ENCODE peak calls at places on chromosomes 13 and 19, in seven cellular contexts. One of them, this sample, is unnamed.

GRCh38 chr19:9936151-9937000 is at the start of gene OLFM2:
- DNase-seq in K562: peak; percentile 83
- DNase-seq in H1: peak; percentile 84
- DNase-seq in SK-N-SH: peak; percentile 93
- DNase-seq in HCT116: no peak
- DNase-seq in HepG2: no peak
- DNase-seq in GM12878: no peak
- DNase-seq in this sample: no peak

GRCh38 chr19:20165971-20166592 is 932 bp upstream of the ZNF486 start:
- DNase-seq in K562: no peak
- DNase-seq in H1: no peak
- DNase-seq in SK-N-SH: no peak
- DNase-seq in HCT116: no peak
- DNase-seq in HepG2: peak; percentile 40
- DNase-seq in GM12878: no peak
- DNase-seq in this sample: no peak

GRCh38 chr13:50678464-50679162 is 164.9 kb downstream of the DLEU7 start:
- DNase-seq in K562: no peak
- DNase-seq in H1: no peak
- DNase-seq in SK-N-SH: no peak
- DNase-seq in HCT116: peak; percentile 36
- DNase-seq in HepG2: no peak
- DNase-seq in GM12878: no peak
- DNase-seq in this sample: no peak

GRCh38 chr13:91406619-91407018 is 8.2 kb downstream of the GPC5 start:
- DNase-seq in K562: peak; percentile 83
- DNase-seq in H1: peak; percentile 63
- DNase-seq in SK-N-SH: peak; percentile 21
- DNase-seq in HCT116: peak; percentile 45
- DNase-seq in HepG2: peak; percentile 79
- DNase-seq in GM12878: no peak
- DNase-seq in this sample: peak; percentile 31

GRCh38 chr13:41148421-41149283 is 16.1 kb upstream of the KBTBD6 start:
- DNase-seq in K562: no peak
- DNase-seq in H1: no peak
- DNase-seq in SK-N-SH: no peak
- DNase-seq in HCT116: no peak
- DNase-seq in HepG2: no peak
- DNase-seq in GM12878: no peak
- DNase-seq in this sample: no peak

GRCh38 chr13:95535243-95535642 is 17.3 kb upstream of the CLDN10 start:
- DNase-seq in K562: no peak
- DNase-seq in H1: no peak
- DNase-seq in SK-N-SH: no peak
- DNase-seq in HCT116: peak; percentile 77
- DNase-seq in HepG2: peak; percentile 84
- DNase-seq in GM12878: no peak
- DNase-seq in this sample: no peak

GRCh38 chr13:102280366-102280765 is 121.5 kb downstream of the FGF14 start:
- DNase-seq in K562: no peak
- DNase-seq in H1: no peak
- DNase-seq in SK-N-SH: no peak
- DNase-seq in HCT116: no peak
- DNase-seq in HepG2: no peak
- DNase-seq in GM12878: no peak
- DNase-seq in this sample: no peak

GRCh38 chr13:66264976-66265375 is 965.2 kb downstream of the PCDH9 start:
- DNase-seq in K562: no peak
- DNase-seq in H1: no peak
- DNase-seq in SK-N-SH: no peak
- DNase-seq in HCT116: no peak
- DNase-seq in HepG2: no peak
- DNase-seq in GM12878: no peak
- DNase-seq in this sample: no peak

GRCh38 chr13:25171517-25172302 is at the start of gene AMER2:
- DNase-seq in K562: no peak
- DNase-seq in H1: peak; percentile 64
- DNase-seq in SK-N-SH: peak; percentile 75
- DNase-seq in HCT116: no peak
- DNase-seq in HepG2: no peak
- DNase-seq in GM12878: no peak
- DNase-seq in this sample: no peak

GRCh38 chr13:50129923-50130685 is 114.9 kb downstream of the KCNRG start:
- DNase-seq in K562: no peak
- DNase-seq in H1: peak; percentile 77
- DNase-seq in SK-N-SH: peak; percentile 77
- DNase-seq in HCT116: no peak
- DNase-seq in HepG2: no peak
- DNase-seq in GM12878: no peak
- DNase-seq in this sample: no peak

GRCh38 chr19:56538761-56539263 is at the start of gene ZFP28:
- DNase-seq in K562: no peak
- DNase-seq in H1: peak; percentile 59
- DNase-seq in SK-N-SH: peak; percentile 95
- DNase-seq in HCT116: no peak
- DNase-seq in HepG2: no peak
- DNase-seq in GM12878: no peak
- DNase-seq in this sample: no peak

DNA sequence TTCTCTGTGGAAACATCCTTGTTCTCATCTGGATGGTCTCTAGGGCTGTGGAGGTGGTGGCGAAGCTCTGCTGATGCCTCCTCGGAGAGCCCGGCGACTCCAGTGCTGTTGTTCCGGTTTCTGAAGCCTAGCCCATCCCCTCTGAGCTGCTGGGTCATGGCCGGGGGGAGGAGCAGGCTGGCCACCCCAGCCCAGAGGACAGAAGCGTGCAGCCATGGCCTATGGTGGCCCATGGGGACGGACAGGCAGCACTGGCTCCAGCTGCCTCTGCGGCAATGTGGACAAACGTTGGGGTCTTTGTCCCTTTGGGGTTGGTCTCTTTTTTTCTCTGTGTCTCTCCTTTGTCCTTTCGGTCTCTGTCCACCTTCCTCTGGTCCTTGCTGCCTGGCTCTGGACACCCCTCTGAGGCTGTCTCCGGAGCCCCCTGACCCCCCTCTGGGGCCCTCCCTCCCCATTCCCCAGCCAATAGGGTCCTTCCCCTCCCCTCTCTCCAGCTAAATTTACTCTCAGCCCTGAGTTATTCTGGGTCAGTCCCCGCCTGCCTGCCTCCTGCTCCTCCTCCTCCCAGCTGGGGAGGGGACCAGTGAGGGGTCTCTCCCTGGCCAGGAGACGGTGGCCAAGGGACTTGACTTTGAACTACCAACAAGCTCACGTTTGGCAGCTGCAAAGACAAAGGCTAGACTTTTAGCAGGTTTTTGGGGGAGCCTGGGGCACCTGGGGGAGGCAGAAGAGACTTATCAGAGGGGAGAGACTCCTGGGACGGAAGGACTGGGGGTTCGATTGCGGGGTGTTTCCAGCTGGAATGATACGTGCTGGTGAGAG is at the start of gene HRC:
- DNase-seq in K562: peak; percentile 84
- DNase-seq in H1: peak; percentile 51
- DNase-seq in SK-N-SH: no peak
- DNase-seq in HCT116: no peak
- DNase-seq in HepG2: peak; percentile 47
- DNase-seq in GM12878: no peak
- DNase-seq in this sample: no peak
- TF ChIP-seq JUND in K562: no peak
- TF ChIP-seq JUND in H1: no peak
- TF ChIP-seq JUND in SK-N-SH: no peak
- TF ChIP-seq JUND in HCT116: no peak
- TF ChIP-seq JUND in HepG2: no peak
- TF ChIP-seq JUND in GM12878: no peak
- TF ChIP-seq JUND in this sample: no peak

GRCh38 chr19:18502633-18503294 is 19.1 kb downstream of the ELL start:
- DNase-seq in K562: no peak
- DNase-seq in H1: no peak
- DNase-seq in SK-N-SH: peak; percentile 70
- DNase-seq in HCT116: no peak
- DNase-seq in HepG2: no peak
- DNase-seq in GM12878: no peak
- DNase-seq in this sample: no peak
- TF ChIP-seq JUND in K562: no peak
- TF ChIP-seq JUND in H1: no peak
- TF ChIP-seq JUND in SK-N-SH: no peak
- TF ChIP-seq JUND in HCT116: no peak
- TF ChIP-seq JUND in HepG2: no peak
- TF ChIP-seq JUND in GM12878: no peak
- TF ChIP-seq JUND in this sample: no peak

GRCh38 chr19:33293255-33294057 is 8.9 kb downstream of the CEBPA start:
- DNase-seq in K562: peak; percentile 50
- DNase-seq in H1: no peak
- DNase-seq in SK-N-SH: no peak
- DNase-seq in HCT116: no peak
- DNase-seq in HepG2: peak; percentile 93
- DNase-seq in GM12878: no peak
- DNase-seq in this sample: no peak
- TF ChIP-seq JUND in K562: no peak
- TF ChIP-seq JUND in H1: no peak
- TF ChIP-seq JUND in SK-N-SH: no peak
- TF ChIP-seq JUND in HCT116: no peak
- TF ChIP-seq JUND in HepG2: no peak
- TF ChIP-seq JUND in GM12878: no peak
- TF ChIP-seq JUND in this sample: no peak

DNA sequence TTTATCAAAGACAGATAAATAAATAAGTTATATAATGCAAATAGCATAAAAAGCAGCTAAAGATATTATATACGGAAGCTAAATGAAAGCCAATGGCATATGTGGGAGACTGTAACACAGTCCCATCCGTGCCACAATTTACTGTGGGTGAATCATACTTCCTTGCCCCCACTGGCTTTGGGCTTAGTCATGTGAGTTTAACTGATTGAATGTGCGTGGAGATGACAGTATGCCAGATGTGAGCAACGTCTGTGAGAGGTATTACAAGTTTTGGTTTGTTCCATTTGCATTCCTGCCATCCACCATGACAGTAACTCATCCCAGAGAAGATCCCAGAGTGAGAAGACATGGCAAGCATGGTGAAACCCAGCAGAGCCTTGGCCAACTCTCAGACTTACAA is 340.0 kb downstream of the SUCLA2 start:
- DNase-seq in K562: no peak
- DNase-seq in H1: no peak
- DNase-seq in SK-N-SH: no peak
- DNase-seq in HCT116: no peak
- DNase-seq in HepG2: no peak
- DNase-seq in GM12878: no peak
- DNase-seq in this sample: no peak
- TF ChIP-seq JUND in K562: no peak
- TF ChIP-seq JUND in H1: no peak
- TF ChIP-seq JUND in SK-N-SH: peak; percentile 80
- TF ChIP-seq JUND in HCT116: no peak
- TF ChIP-seq JUND in HepG2: no peak
- TF ChIP-seq JUND in GM12878: no peak
- TF ChIP-seq JUND in this sample: no peak

GRCh38 chr19:58117841-58118575 is 20.0 kb upstream of the ZSCAN18 start:
- DNase-seq in K562: no peak
- DNase-seq in H1: no peak
- DNase-seq in SK-N-SH: peak; percentile 24
- DNase-seq in HCT116: no peak
- DNase-seq in HepG2: no peak
- DNase-seq in GM12878: no peak
- DNase-seq in this sample: no peak
- TF ChIP-seq JUND in K562: no peak
- TF ChIP-seq JUND in H1: no peak
- TF ChIP-seq JUND in SK-N-SH: no peak
- TF ChIP-seq JUND in HCT116: no peak
- TF ChIP-seq JUND in HepG2: no peak
- TF ChIP-seq JUND in GM12878: no peak
- TF ChIP-seq JUND in this sample: no peak